ENCODE peak calls at places on chromosomes 2 and 18, in four cellular contexts. Y is WTC11, D is GM12878, A is K562. S is an unnamed sample.

GRCh38 chr2:69931832-69932595 is 17.1 kb downstream of the MXD1 start:
- DNase-seq in Y (no peak), D (no peak), A (no peak), S (no peak)

GRCh38 chr2:5227062-5227699 is 465.0 kb upstream of the SOX11 start:
- DNase-seq in Y (no peak), D (no peak), A (no peak), S (no peak)

GRCh38 chr2:68749345-68749744 is 14.7 kb downstream of the ARHGAP25 start:
- DNase-seq in Y (no peak), D (no peak), A (no peak), S (no peak)

GRCh38 chr2:240990726-240991377 is 7.6 kb upstream of the SNED1 start:
- DNase-seq in Y (no peak), D (no peak), A (no peak), S (no peak)

GRCh38 chr2:182144780-182145170 is 159.1 kb downstream of the PPP1R1C start:
- DNase-seq in Y (no peak), D (no peak), A (no peak), S (no peak)

GRCh38 chr2:215929602-215930335 is 83.6 kb downstream of the MREG start:
- DNase-seq in Y (no peak), D (no peak), A (peak; percentile 19), S (no peak)

GRCh38 chr2:12005886-12006681 is 259.7 kb downstream of the LPIN1 start:
- DNase-seq in Y (no peak), D (peak; percentile 89), A (no peak), S (no peak)

GRCh38 chr2:41068740-41069139 is 616.9 kb upstream of the SLC8A1 start:
- DNase-seq in Y (no peak), D (no peak), A (no peak), S (no peak)

GRCh38 chr18:29226201-29226600 is 1049.3 kb upstream of the CDH2 start:
- DNase-seq in Y (no peak), D (no peak), A (no peak), S (no peak)

GRCh38 chr2:199471443-199472057 is 13.8 kb upstream of the SATB2 start:
- DNase-seq in Y (peak; percentile 94), D (no peak), A (peak; percentile 71), S (peak; percentile 53)

GRCh38 chr2:26635401-26635800 is 5.8 kb downstream of the CIB4 start:
- DNase-seq in Y (no peak), D (no peak), A (no peak), S (no peak)

GRCh38 chr2:79622508-79622907 is 109.7 kb downstream of the CTNNA2 start:
- DNase-seq in Y (no peak), D (no peak), A (no peak), S (no peak)
- TF ChIP-seq ETV6 in Y (no peak), D (no peak), A (no peak), S (no peak)

GRCh38 chr2:209663666-209664065 is 108.0 kb upstream of the UNC80 start:
- DNase-seq in Y (no peak), D (no peak), A (no peak), S (no peak)

GRCh38 chr2:209663149-209663548 is 108.5 kb upstream of the UNC80 start:
- DNase-seq in Y (no peak), D (no peak), A (no peak), S (no peak)

GRCh38 chr2:209662091-209662490 is 109.5 kb upstream of the UNC80 start:
- DNase-seq in Y (no peak), D (no peak), A (no peak), S (no peak)

GRCh38 chr2:209666296-209666695 is 105.3 kb upstream of the UNC80 start:
- DNase-seq in Y (no peak), D (no peak), A (no peak), S (no peak)

GRCh38 chr2:209661286-209661685 is 110.3 kb upstream of the UNC80 start:
- DNase-seq in Y (peak; percentile 23), D (no peak), A (no peak), S (no peak)
- TF ChIP-seq ETV6 in Y (no peak), D (no peak), A (no peak), S (no peak)

GRCh38 chr2:8116661-8117060 is 565.2 kb upstream of the ID2 start:
- DNase-seq in Y (no peak), D (peak; percentile 64), A (no peak), S (no peak)

GRCh38 chr2:8119782-8120551 is 561.9 kb upstream of the ID2 start:
- DNase-seq in Y (no peak), D (peak; percentile 4), A (no peak), S (peak; percentile 99)

GRCh38 chr2:8115966-8116365 is 565.9 kb upstream of the ID2 start:
- DNase-seq in Y (no peak), D (no peak), A (no peak), S (no peak)

GRCh38 chr2:8118940-8119781 is 562.7 kb upstream of the ID2 start:
- DNase-seq in Y (no peak), D (no peak), A (no peak), S (no peak)

GRCh38 chr2:8115451-8115850 is 566.4 kb upstream of the ID2 start:
- DNase-seq in Y (no peak), D (no peak), A (no peak), S (no peak)
- TF ChIP-seq ETV6 in Y (no peak), D (no peak), A (no peak), S (no peak)

DNA sequence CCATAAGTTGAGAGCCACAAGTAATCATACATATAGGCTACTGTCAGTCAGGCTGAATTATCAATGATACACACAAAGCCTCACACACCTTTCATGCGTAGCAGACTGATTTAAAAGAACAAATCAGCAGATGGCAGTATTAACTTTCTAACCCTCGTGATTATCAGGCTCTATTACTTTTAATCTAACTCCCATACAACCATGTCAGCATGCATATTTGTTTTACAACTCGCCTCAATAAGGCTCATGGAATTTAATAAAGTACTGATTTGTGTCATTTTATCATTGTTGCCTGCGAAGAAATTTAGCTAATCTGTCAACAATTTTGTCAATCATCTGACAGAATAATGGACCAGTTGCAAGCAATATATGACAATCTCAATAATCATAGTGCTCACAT is 82.8 kb downstream of the SLC25A12 start:
- DNase-seq in Y (no peak), D (no peak), A (no peak), S (peak; percentile 26)
- TF ChIP-seq ETV6 in Y (no peak), D (no peak), A (no peak), S (no peak)

GRCh38 chr18:43719264-43719795 is 442.0 kb upstream of the SYT4 start:
- DNase-seq in Y (no peak), D (no peak), A (no peak), S (no peak)
- TF ChIP-seq ETV6 in Y (no peak), D (no peak), A (no peak), S (no peak)

DNA sequence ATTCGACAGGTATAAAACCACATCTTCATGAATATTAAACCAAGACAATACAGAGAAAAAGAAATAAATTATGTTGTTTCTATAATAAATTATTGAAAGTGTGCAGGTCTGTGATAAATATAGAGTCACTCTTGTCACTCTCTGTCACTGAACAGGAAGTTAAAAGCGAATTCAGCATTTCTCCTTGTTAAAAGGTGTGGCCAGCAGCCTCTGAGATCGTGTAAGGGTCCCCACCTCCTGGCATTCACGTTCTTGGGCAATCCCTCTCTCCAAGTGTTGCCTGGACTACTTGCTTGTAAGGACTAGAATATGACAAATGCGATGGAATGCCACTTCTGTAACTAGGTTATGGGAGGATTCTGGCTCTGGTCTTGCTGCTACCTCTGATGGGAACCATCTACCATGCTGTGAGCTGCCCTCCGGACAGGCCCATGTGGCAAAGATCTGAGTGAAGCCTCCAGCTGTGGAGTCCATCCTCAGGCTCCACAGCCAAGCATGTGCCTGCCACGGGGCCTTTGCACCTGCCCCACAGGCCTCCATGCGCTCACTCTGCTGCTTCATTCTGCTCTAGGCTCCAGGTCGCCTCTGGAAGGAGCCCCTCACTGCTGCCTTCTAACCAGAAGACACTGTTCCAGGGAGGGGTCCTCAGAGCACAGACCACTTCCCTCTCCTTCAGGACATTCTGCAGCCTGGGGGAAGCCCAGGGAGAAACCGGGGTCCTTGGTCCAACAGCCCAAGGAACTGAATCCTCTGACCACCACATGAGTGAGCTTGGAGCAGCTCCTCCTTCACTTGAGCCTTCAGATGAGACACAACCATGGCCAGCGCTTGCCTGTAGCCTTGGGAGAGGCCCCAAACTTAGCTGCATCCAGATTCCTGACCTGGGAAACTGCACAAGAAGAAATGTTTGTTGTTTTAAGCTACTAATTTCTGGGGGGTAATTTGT is 202.9 kb upstream of the HDAC4 start:
- DNase-seq in Y (no peak), D (no peak), A (no peak), S (no peak)
- TF ChIP-seq ETV6 in Y (no peak), D (no peak), A (no peak), S (no peak)

DNA sequence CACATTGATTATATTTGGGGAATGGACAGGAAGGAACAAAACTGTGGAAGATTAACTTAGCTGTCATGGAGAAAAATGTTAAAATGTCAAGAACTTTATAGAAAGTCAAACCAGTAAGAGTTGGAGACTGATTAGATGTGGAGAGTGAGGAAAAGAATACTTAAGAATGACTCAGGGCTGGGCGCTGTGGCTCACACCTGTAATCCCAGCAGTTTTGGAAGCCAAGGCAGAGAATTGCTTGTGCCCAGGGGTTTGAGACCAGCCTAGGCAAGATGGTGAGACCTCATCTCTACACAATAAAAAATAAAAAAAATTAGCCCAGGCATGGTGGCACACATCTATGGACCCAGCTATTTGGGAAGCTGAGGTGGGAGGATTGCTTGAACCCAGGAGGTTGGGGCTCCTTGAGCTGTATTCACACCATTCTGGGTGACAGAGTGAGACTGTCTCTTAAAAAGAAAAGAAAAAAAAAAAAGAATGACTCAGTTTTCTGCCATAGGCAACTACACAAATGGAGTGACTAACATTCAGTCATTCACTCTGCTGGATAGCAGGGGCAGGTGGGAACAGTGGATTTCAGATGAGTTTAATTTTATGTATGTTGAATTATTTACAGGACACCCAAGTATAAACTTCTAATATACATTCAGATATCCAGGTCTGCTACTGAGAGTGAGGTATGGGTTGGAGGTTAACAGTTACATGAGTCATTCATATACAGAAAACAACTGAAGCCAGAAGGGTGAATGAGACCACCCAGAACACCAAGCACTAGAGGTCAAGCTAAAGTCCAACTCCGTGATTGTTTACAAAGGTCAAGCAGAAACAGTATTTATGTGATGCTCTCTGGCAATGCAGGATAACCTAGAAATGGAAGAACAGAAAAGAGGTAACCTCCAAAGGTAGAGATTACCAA is 33.9 kb downstream of the ORC2 start:
- DNase-seq in Y (no peak), D (no peak), A (no peak), S (peak; percentile 41)
- TF ChIP-seq ETV6 in Y (no peak), D (no peak), A (no peak), S (no peak)

S was measured in HepG2.